ENCODE peak calls at places on chromosome 16, in six cellular contexts. O is stomach; N is HS-5; T is germinal center; R is fibroblast of the conjunctiva; L is stimulated activated CD4-positive, alpha-beta T cell treated with anti-CD3 and anti-CD28 coated beads, Interleukin-1b, Interleukin-23, amount 100 ng/mL, for 1 hour. C is an unnamed sample.

GRCh38 chr16:79422061-79422460 is 178.5 kb downstream of the MAF start:
- DNase-seq in O (no peak), N (no peak), T (no peak), R (no peak), L (no peak), C (no peak)

GRCh38 chr16:5633845-5634440 is 536.3 kb upstream of the EEF2KMT start:
- DNase-seq in O (no peak), N (no peak), T (peak; percentile 22), R (no peak), L (no peak), C (no peak)

GRCh38 chr16:50340578-50340977 is 28.2 kb downstream of the BRD7 start:
- DNase-seq in O (no peak), N (no peak), T (no peak), R (peak; percentile 56), L (no peak), C (no peak)

GRCh38 chr16:29170393-29171239 is 185.8 kb downstream of the LAT start:
- DNase-seq in O (no peak), N (no peak), T (no peak), R (no peak), L (no peak), C (no peak)

GRCh38 chr16:17026600-17027242 is 444.0 kb downstream of the XYLT1 start:
- DNase-seq in O (no peak), N (no peak), T (no peak), R (no peak), L (no peak), C (peak; percentile 22)

GRCh38 chr16:27225536-27226360 is 22.4 kb downstream of the KDM8 start:
- DNase-seq in O (peak; percentile 53), N (no peak), T (no peak), R (no peak), L (no peak), C (no peak)

GRCh38 chr16:76943936-76944335 is 247.1 kb upstream of the MON1B start:
- DNase-seq in O (no peak), N (no peak), T (no peak), R (no peak), L (no peak), C (no peak)

GRCh38 chr16:53626161-53626560 is 77.5 kb downstream of the RPGRIP1L start:
- DNase-seq in O (no peak), N (no peak), T (no peak), R (no peak), L (no peak), C (no peak)

GRCh38 chr16:4700997-4701743 is 7.8 kb downstream of the NUDT16L1 start:
- DNase-seq in O (peak; percentile 85), N (no peak), T (no peak), R (no peak), L (no peak), C (peak; percentile 37)

GRCh38 chr16:84820305-84820684 is 510 bp downstream of the CRISPLD2 start:
- DNase-seq in O (no peak), N (no peak), T (no peak), R (no peak), L (no peak), C (no peak)

GRCh38 chr16:67470314-67470713 is 10.6 kb downstream of the ATP6V0D1 start:
- DNase-seq in O (peak; percentile 91), N (no peak), T (no peak), R (no peak), L (no peak), C (no peak)

C was measured in B cell.